ENCODE peak calls at places on chromosomes 4 and X, in nine cellular contexts. One of them, this sample, is unnamed.

GRCh38 chr4:103400405-103400804 is 202.3 kb upstream of the CENPE start:
- DNase-seq in keratinocyte: peak; percentile 11
- DNase-seq in uterus: no peak
- DNase-seq in choroid plexus epithelial cell: peak; percentile 14
- DNase-seq in cardiac fibroblast: no peak
- DNase-seq in ovary: no peak
- DNase-seq in adrenal gland: no peak
- DNase-seq in A673: no peak
- DNase-seq in suprapubic skin: no peak
- DNase-seq in this sample: no peak

GRCh38 chr4:47690611-47691010 is 147.3 kb downstream of the CORIN start:
- DNase-seq in keratinocyte: no peak
- DNase-seq in A673: no peak
- DNase-seq in adrenal gland: no peak
- DNase-seq in suprapubic skin: no peak
- DNase-seq in choroid plexus epithelial cell: peak; percentile 47
- DNase-seq in ovary: no peak
- DNase-seq in cardiac fibroblast: no peak
- DNase-seq in uterus: no peak
- DNase-seq in this sample: no peak

GRCh38 chr4:54731552-54731951 is 73.8 kb downstream of the KIT start:
- DNase-seq in A673: no peak
- DNase-seq in ovary: no peak
- DNase-seq in uterus: no peak
- DNase-seq in cardiac fibroblast: no peak
- DNase-seq in choroid plexus epithelial cell: no peak
- DNase-seq in suprapubic skin: no peak
- DNase-seq in keratinocyte: no peak
- DNase-seq in adrenal gland: no peak
- DNase-seq in this sample: no peak

GRCh38 chrX:128106630-128107029 is 54.4 kb upstream of the ACTRT1 start:
- DNase-seq in adrenal gland: no peak
- DNase-seq in keratinocyte: no peak
- DNase-seq in choroid plexus epithelial cell: peak; percentile 1
- DNase-seq in cardiac fibroblast: no peak
- DNase-seq in suprapubic skin: no peak
- DNase-seq in A673: peak; percentile 60
- DNase-seq in uterus: no peak
- DNase-seq in ovary: no peak
- DNase-seq in this sample: no peak

GRCh38 chr4:80165855-80166254 is 31.4 kb upstream of the PRDM8 start:
- DNase-seq in choroid plexus epithelial cell: no peak
- DNase-seq in uterus: no peak
- DNase-seq in adrenal gland: no peak
- DNase-seq in cardiac fibroblast: no peak
- DNase-seq in ovary: no peak
- DNase-seq in keratinocyte: no peak
- DNase-seq in suprapubic skin: no peak
- DNase-seq in A673: no peak
- DNase-seq in this sample: no peak

GRCh38 chrX:132294776-132295495 is 75.7 kb upstream of the RAP2C start:
- DNase-seq in cardiac fibroblast: no peak
- DNase-seq in A673: no peak
- DNase-seq in keratinocyte: no peak
- DNase-seq in ovary: no peak
- DNase-seq in choroid plexus epithelial cell: no peak
- DNase-seq in adrenal gland: no peak
- DNase-seq in suprapubic skin: no peak
- DNase-seq in uterus: no peak
- DNase-seq in this sample: no peak

GRCh38 chr4:72449705-72450104 is 119.3 kb downstream of the ADAMTS3 start:
- DNase-seq in keratinocyte: no peak
- DNase-seq in A673: no peak
- DNase-seq in ovary: no peak
- DNase-seq in adrenal gland: no peak
- DNase-seq in uterus: no peak
- DNase-seq in suprapubic skin: no peak
- DNase-seq in choroid plexus epithelial cell: no peak
- DNase-seq in cardiac fibroblast: no peak
- DNase-seq in this sample: no peak

GRCh38 chr4:61984260-61984909 is 784.3 kb downstream of the ADGRL3 start:
- DNase-seq in A673: no peak
- DNase-seq in keratinocyte: no peak
- DNase-seq in uterus: no peak
- DNase-seq in ovary: no peak
- DNase-seq in suprapubic skin: no peak
- DNase-seq in adrenal gland: no peak
- DNase-seq in choroid plexus epithelial cell: no peak
- DNase-seq in cardiac fibroblast: no peak
- DNase-seq in this sample: no peak

GRCh38 chr4:24980064-24980690 is 50.6 kb downstream of the LGI2 start:
- DNase-seq in cardiac fibroblast: peak; percentile 82
- DNase-seq in A673: peak; percentile 81
- DNase-seq in choroid plexus epithelial cell: peak; percentile 81
- DNase-seq in keratinocyte: peak; percentile 25
- DNase-seq in uterus: peak; percentile 63
- DNase-seq in ovary: peak; percentile 65
- DNase-seq in suprapubic skin: no peak
- DNase-seq in adrenal gland: peak; percentile 75
- DNase-seq in this sample: peak; percentile 25

GRCh38 chrX:8783100-8784098 is 17.8 kb downstream of the FAM9A start:
- DNase-seq in cardiac fibroblast: peak; percentile 32
- DNase-seq in adrenal gland: no peak
- DNase-seq in uterus: no peak
- DNase-seq in suprapubic skin: no peak
- DNase-seq in keratinocyte: no peak
- DNase-seq in choroid plexus epithelial cell: peak; percentile 12
- DNase-seq in A673: peak; percentile 46
- DNase-seq in ovary: no peak
- DNase-seq in this sample: no peak

GRCh38 chr4:176883681-176884418 is 91.1 kb upstream of the VEGFC start:
- DNase-seq in choroid plexus epithelial cell: peak; percentile 71
- DNase-seq in uterus: no peak
- DNase-seq in suprapubic skin: no peak
- DNase-seq in A673: no peak
- DNase-seq in adrenal gland: no peak
- DNase-seq in keratinocyte: no peak
- DNase-seq in ovary: no peak
- DNase-seq in cardiac fibroblast: peak; percentile 40
- DNase-seq in this sample: no peak

GRCh38 chr4:37960679-37961078 is 481 bp downstream of the PTTG2 start:
- DNase-seq in keratinocyte: no peak
- DNase-seq in A673: no peak
- DNase-seq in choroid plexus epithelial cell: no peak
- DNase-seq in uterus: no peak
- DNase-seq in suprapubic skin: no peak
- DNase-seq in ovary: no peak
- DNase-seq in cardiac fibroblast: no peak
- DNase-seq in adrenal gland: no peak
- DNase-seq in this sample: no peak

GRCh38 chrX:148536961-148537360 is 36.5 kb downstream of the AFF2 start:
- DNase-seq in A673: no peak
- DNase-seq in choroid plexus epithelial cell: no peak
- DNase-seq in uterus: no peak
- DNase-seq in adrenal gland: no peak
- DNase-seq in ovary: no peak
- DNase-seq in keratinocyte: no peak
- DNase-seq in cardiac fibroblast: peak; percentile 3
- DNase-seq in suprapubic skin: no peak
- DNase-seq in this sample: no peak

DNA sequence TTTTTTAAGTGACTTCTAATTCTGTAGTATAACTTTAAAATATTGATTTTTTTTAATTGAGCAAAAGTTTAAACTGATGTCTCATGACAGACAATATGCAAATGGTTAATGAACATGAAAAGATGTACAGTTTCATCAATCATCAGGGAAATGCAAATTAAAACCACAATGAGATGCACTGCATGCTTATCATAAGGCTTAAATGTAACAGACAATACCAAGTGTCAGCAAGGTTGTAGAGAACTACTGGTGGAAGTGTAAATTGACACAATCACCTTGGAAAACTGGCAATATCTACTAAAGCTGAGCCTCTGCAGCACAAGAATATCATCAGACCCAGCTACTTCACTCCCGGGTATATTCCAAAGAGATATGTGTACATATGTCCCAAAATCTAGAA is 70.2 kb upstream of the DAPP1 start:
- DNase-seq in keratinocyte: no peak
- DNase-seq in A673: no peak
- DNase-seq in choroid plexus epithelial cell: no peak
- DNase-seq in ovary: no peak
- DNase-seq in suprapubic skin: no peak
- DNase-seq in cardiac fibroblast: no peak
- DNase-seq in adrenal gland: no peak
- DNase-seq in uterus: no peak
- DNase-seq in this sample: no peak
- TF ChIP-seq CTCF in keratinocyte: no peak
- TF ChIP-seq CTCF in A673: no peak
- TF ChIP-seq CTCF in choroid plexus epithelial cell: no peak
- TF ChIP-seq CTCF in ovary: no peak
- TF ChIP-seq CTCF in suprapubic skin: no peak
- TF ChIP-seq CTCF in cardiac fibroblast: no peak
- TF ChIP-seq CTCF in adrenal gland: no peak
- TF ChIP-seq CTCF in uterus: no peak
- TF ChIP-seq CTCF in this sample: no peak

GRCh38 chr4:164876680-164877324 is at the start of gene APELA:
- DNase-seq in ovary: no peak
- DNase-seq in uterus: no peak
- DNase-seq in suprapubic skin: no peak
- DNase-seq in keratinocyte: no peak
- DNase-seq in cardiac fibroblast: no peak
- DNase-seq in A673: peak; percentile 65
- DNase-seq in adrenal gland: no peak
- DNase-seq in choroid plexus epithelial cell: no peak
- DNase-seq in this sample: peak; percentile 13

GRCh38 chr4:164874791-164875190 is 2.2 kb upstream of the APELA start:
- DNase-seq in keratinocyte: no peak
- DNase-seq in suprapubic skin: no peak
- DNase-seq in ovary: no peak
- DNase-seq in A673: no peak
- DNase-seq in cardiac fibroblast: no peak
- DNase-seq in uterus: no peak
- DNase-seq in choroid plexus epithelial cell: no peak
- DNase-seq in adrenal gland: no peak
- DNase-seq in this sample: no peak

GRCh38 chr4:164880489-164881262 is 3.7 kb downstream of the APELA start:
- DNase-seq in A673: no peak
- DNase-seq in keratinocyte: no peak
- DNase-seq in cardiac fibroblast: no peak
- DNase-seq in choroid plexus epithelial cell: no peak
- DNase-seq in suprapubic skin: no peak
- DNase-seq in uterus: no peak
- DNase-seq in ovary: no peak
- DNase-seq in adrenal gland: no peak
- DNase-seq in this sample: no peak
- H3K4me3 ChIP-seq in A673: peak overlapping the region; percentile 49
- H3K4me3 ChIP-seq in keratinocyte: no peak overlapping the region
- H3K4me3 ChIP-seq in cardiac fibroblast: no peak overlapping the region
- H3K4me3 ChIP-seq in choroid plexus epithelial cell: no peak overlapping the region
- H3K4me3 ChIP-seq in suprapubic skin: no peak overlapping the region
- H3K4me3 ChIP-seq in uterus: no peak overlapping the region
- H3K4me3 ChIP-seq in ovary: no peak overlapping the region
- H3K4me3 ChIP-seq in adrenal gland: no peak overlapping the region
- H3K4me3 ChIP-seq in this sample: no peak overlapping the region

DNA sequence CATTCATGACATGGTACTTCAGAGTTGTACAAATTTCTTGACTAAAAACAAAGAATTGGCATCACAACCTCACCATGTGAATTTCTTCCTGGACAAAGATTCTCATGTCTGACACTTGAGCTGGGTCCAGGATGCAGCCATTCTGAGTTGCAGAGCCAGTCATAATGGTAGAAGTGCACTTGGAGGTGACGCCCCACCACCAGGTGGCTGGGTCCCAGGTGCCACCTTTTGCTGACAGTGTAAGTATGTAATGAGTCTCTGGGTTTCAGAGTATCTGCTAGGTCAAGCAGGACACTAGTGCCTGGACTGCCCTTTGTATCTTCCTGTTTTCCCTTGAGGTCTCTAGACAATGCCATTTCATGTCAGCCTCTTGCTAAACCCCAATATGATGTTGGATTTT is 36.6 kb upstream of the WDR1 start:
- DNase-seq in suprapubic skin: no peak
- DNase-seq in keratinocyte: no peak
- DNase-seq in choroid plexus epithelial cell: no peak
- DNase-seq in ovary: no peak
- DNase-seq in uterus: no peak
- DNase-seq in cardiac fibroblast: no peak
- DNase-seq in A673: no peak
- DNase-seq in adrenal gland: no peak
- DNase-seq in this sample: no peak
- TF ChIP-seq CTCF in suprapubic skin: no peak
- TF ChIP-seq CTCF in keratinocyte: no peak
- TF ChIP-seq CTCF in choroid plexus epithelial cell: no peak
- TF ChIP-seq CTCF in ovary: no peak
- TF ChIP-seq CTCF in uterus: no peak
- TF ChIP-seq CTCF in cardiac fibroblast: no peak
- TF ChIP-seq CTCF in A673: no peak
- TF ChIP-seq CTCF in adrenal gland: no peak
- TF ChIP-seq CTCF in this sample: peak; percentile 1

GRCh38 chr4:56906534-56906933 is 1.2 kb upstream of the REST start:
- DNase-seq in adrenal gland: no peak
- DNase-seq in suprapubic skin: no peak
- DNase-seq in keratinocyte: no peak
- DNase-seq in A673: no peak
- DNase-seq in uterus: no peak
- DNase-seq in choroid plexus epithelial cell: peak; percentile 7
- DNase-seq in ovary: no peak
- DNase-seq in cardiac fibroblast: no peak
- DNase-seq in this sample: no peak
- H3K4me3 ChIP-seq in adrenal gland: no peak overlapping the region
- H3K4me3 ChIP-seq in suprapubic skin: no peak overlapping the region
- H3K4me3 ChIP-seq in keratinocyte: no peak overlapping the region
- H3K4me3 ChIP-seq in A673: no peak overlapping the region
- H3K4me3 ChIP-seq in uterus: no peak overlapping the region
- H3K4me3 ChIP-seq in choroid plexus epithelial cell: no peak overlapping the region
- H3K4me3 ChIP-seq in ovary: no peak overlapping the region
- H3K4me3 ChIP-seq in cardiac fibroblast: no peak overlapping the region
- H3K4me3 ChIP-seq in this sample: no peak overlapping the region

DNA sequence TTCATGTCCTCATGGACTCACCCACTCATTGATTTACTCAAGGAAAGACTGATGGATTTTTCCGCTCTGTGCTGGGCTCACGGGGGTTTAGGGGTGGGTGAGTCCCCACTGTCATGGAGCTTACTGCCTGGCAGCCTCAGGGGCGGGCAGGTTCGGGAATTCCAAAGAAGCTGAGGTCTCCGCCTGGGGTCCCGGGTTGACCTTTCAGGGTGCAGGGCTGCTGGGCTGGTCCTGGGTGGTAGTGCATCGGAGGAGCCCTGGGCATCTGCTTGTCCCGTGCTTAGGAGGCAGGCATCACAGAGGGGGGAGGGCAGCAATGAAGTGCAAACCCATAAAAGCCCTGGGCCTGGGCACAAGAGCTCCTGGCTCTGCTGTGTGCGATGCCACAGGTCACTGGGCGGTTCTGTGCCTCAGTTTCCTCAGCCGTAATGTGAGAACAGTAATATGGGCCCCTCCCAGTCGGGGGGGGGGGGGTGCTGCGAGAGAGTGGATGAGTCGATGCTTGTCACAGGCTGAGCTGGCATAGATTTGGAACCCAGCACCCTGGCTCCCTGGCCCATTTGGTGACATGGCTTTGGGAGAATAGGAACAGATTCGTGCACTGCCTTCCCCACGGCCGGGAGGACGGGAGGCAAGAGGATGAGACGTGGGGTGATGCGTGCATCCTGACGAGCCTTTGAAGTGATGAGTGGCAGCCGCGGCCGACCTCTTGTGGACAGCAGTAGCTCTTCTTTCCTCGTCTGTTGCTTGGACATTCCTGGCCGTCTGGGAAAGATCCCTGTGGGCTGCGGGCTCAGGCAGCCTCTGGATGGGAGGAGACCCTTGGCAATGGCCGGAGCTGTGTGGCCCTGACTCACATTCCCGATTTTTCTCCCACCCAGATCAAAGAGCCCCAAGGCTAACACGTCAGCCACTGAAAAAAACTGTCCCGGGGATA is 42.0 kb downstream of the PSAPL1 start:
- DNase-seq in A673: no peak
- DNase-seq in cardiac fibroblast: peak; percentile 21
- DNase-seq in uterus: peak; percentile 41
- DNase-seq in adrenal gland: no peak
- DNase-seq in keratinocyte: no peak
- DNase-seq in suprapubic skin: peak; percentile 74
- DNase-seq in choroid plexus epithelial cell: peak; percentile 49
- DNase-seq in ovary: peak; percentile 68
- DNase-seq in this sample: no peak
- TF ChIP-seq CTCF in A673: no peak
- TF ChIP-seq CTCF in cardiac fibroblast: no peak
- TF ChIP-seq CTCF in uterus: no peak
- TF ChIP-seq CTCF in adrenal gland: no peak
- TF ChIP-seq CTCF in keratinocyte: no peak
- TF ChIP-seq CTCF in suprapubic skin: no peak
- TF ChIP-seq CTCF in choroid plexus epithelial cell: peak; percentile 56
- TF ChIP-seq CTCF in ovary: peak; percentile 14
- TF ChIP-seq CTCF in this sample: no peak

This sample was measured in GM12864.